ENCODE peak calls at places on chromosome X, in seven cellular contexts. S is iPS-NIHi11; B is chondrocyte; X is epithelial cell of esophagus; O is NCI-H1105; Y is stimulated activated CD8-positive, alpha-beta memory T cell treated with anti-CD3 and anti-CD28 coated beads, Interleukin-4, amount 100 ng/mL, for 4 hours; G is frontal cortex. L is an unnamed sample.

GRCh38 chrX:103215037-103215767 is at the start of gene BEX4:
- DNase-seq in S (peak), B (peak), X (peak), O (peak), Y (peak), G (peak), L (peak)

GRCh38 chrX:77200663-77201062 is 246.5 kb upstream of the FGF16 start:
- DNase-seq in S (no peak), B (no peak), X (no peak), O (no peak), Y (no peak), G (no peak), L (no peak)

GRCh38 chrX:49192722-49193328 is 6.7 kb upstream of the PRICKLE3 start:
- DNase-seq in S (no peak), B (no peak), X (peak), O (no peak), Y (no peak), G (no peak), L (no peak)

GRCh38 chrX:153481043-153481442 is 10.7 kb upstream of the HAUS7 start:
- DNase-seq in S (no peak), B (no peak), X (no peak), O (no peak), Y (no peak), G (no peak), L (no peak)

GRCh38 chrX:9315086-9315485 is 149.8 kb upstream of the TBL1X start:
- DNase-seq in S (no peak), B (no peak), X (no peak), O (no peak), Y (no peak), G (no peak), L (no peak)

GRCh38 chrX:48782795-48783194 is 3.6 kb upstream of the GATA1 start:
- DNase-seq in S (no peak), B (no peak), X (no peak), O (no peak), Y (no peak), G (no peak), L (no peak)

GRCh38 chrX:72306085-72306801 is 529 bp upstream of the CITED1 start:
- DNase-seq in S (no peak), B (no peak), X (peak), O (no peak), Y (no peak), G (peak), L (no peak)

GRCh38 chrX:110418857-110419249 is 60.2 kb downstream of the RTL9 start:
- DNase-seq in S (no peak), B (no peak), X (peak), O (no peak), Y (no peak), G (no peak), L (peak)

GRCh38 chrX:19799319-19800182 is 87.8 kb downstream of the SH3KBP1 start:
- DNase-seq in S (no peak), B (no peak), X (peak), O (no peak), Y (no peak), G (no peak), L (no peak)

GRCh38 chrX:15177316-15177715 is 92.6 kb downstream of the ASB9 start:
- DNase-seq in S (no peak), B (no peak), X (no peak), O (no peak), Y (no peak), G (no peak), L (no peak)

GRCh38 chrX:111585337-111585736 is 73.9 kb downstream of the SERTM2 start:
- DNase-seq in S (no peak), B (no peak), X (no peak), O (no peak), Y (no peak), G (no peak), L (no peak)

GRCh38 chrX:152220612-152221011 is 82.2 kb upstream of the MAGEA10 start:
- DNase-seq in S (no peak), B (no peak), X (peak), O (no peak), Y (no peak), G (no peak), L (no peak)

GRCh38 chrX:130772313-130773140 is 130.5 kb downstream of the ENOX2 start:
- DNase-seq in S (no peak), B (no peak), X (peak), O (peak), Y (no peak), G (no peak), L (no peak)

GRCh38 chrX:12700745-12701144 is 90.5 kb upstream of the PRPS2 start:
- DNase-seq in S (no peak), B (no peak), X (no peak), O (no peak), Y (no peak), G (no peak), L (no peak)

GRCh38 chrX:144586756-144587155 is 660.5 kb upstream of the SPANXN1 start:
- DNase-seq in S (no peak), B (peak), X (peak), O (peak), Y (no peak), G (no peak), L (no peak)

GRCh38 chrX:153766098-153766817 is 2.2 kb downstream of the PLXNB3 start:
- DNase-seq in S (no peak), B (no peak), X (peak), O (no peak), Y (peak), G (peak), L (peak)

L was measured in HFF-Myc.